ENCODE peak calls at places on chromosome 17, in five cellular contexts. N is K562, S is neural progenitor cell, V is PC-9, E is fibroblast of lung. J is an unnamed sample.

GRCh38 chr17:21495281-21495680 is 119.1 kb downstream of the KCNJ12 start:
- DNase-seq in N (no peak), E (no peak), V (no peak), S (no peak), J (no peak)

GRCh38 chr17:72150632-72151460 is 30.0 kb downstream of the SOX9 start:
- DNase-seq in V (no peak), N (no peak), E (peak; percentile 59), S (peak; percentile 61), J (peak; percentile 99)

GRCh38 chr17:36920032-36921000 is 17.0 kb upstream of the LHX1 start:
- DNase-seq in E (peak; percentile 83), S (peak; percentile 67), V (peak; percentile 84), N (peak; percentile 50), J (no peak)

GRCh38 chr17:28722413-28723158 is 2.8 kb downstream of the RPL23A start:
- DNase-seq in E (no peak), N (no peak), S (no peak), V (no peak), J (no peak)

GRCh38 chr17:29566473-29567361 is at the start of gene ABHD15:
- DNase-seq in E (peak; percentile 65), V (peak; percentile 87), S (peak; percentile 84), N (no peak), J (peak; percentile 67)

GRCh38 chr17:57649731-57650484 is 95.2 kb downstream of the CCDC182 start:
- DNase-seq in E (peak; percentile 84), V (no peak), S (peak; percentile 25), N (no peak), J (peak; percentile 74)

GRCh38 chr17:78709119-78709681 is 72.9 kb downstream of the CYTH1 start:
- DNase-seq in E (no peak), S (no peak), V (no peak), N (no peak), J (no peak)

GRCh38 chr17:37176683-37177082 is 199.1 kb upstream of the C17orf78 start:
- DNase-seq in E (peak; percentile 62), S (no peak), V (no peak), N (no peak), J (no peak)

GRCh38 chr17:18967806-18968744 is 16.1 kb downstream of the SLC5A10 start:
- DNase-seq in S (no peak), V (peak; percentile 69), N (peak; percentile 46), E (no peak), J (no peak)

GRCh38 chr17:38897671-38898290 is 27.6 kb upstream of the LASP1NB start:
- DNase-seq in E (no peak), N (no peak), V (peak; percentile 50), S (peak; percentile 2), J (no peak)

GRCh38 chr17:73231363-73231762 is 30.3 kb downstream of the CPSF4L start:
- DNase-seq in S (no peak), E (peak; percentile 21), V (peak; percentile 7), N (no peak), J (peak; percentile 42)

GRCh38 chr17:56325561-56325960 is 172.3 kb downstream of the ANKFN1 start:
- DNase-seq in E (no peak), N (no peak), S (peak; percentile 75), V (no peak), J (peak; percentile 13)

GRCh38 chr17:43891851-43892671 is 15.3 kb downstream of the MPP2 start:
- DNase-seq in N (no peak), E (peak; percentile 53), V (no peak), S (no peak), J (peak; percentile 53)

GRCh38 chr17:8469964-8470363 is 34.3 kb downstream of the NDEL1 start:
- DNase-seq in V (no peak), N (no peak), E (no peak), S (no peak), J (no peak)

GRCh38 chr17:50871369-50871768 is 5.2 kb upstream of the TOB1 start:
- DNase-seq in V (no peak), N (no peak), S (no peak), E (no peak), J (no peak)

GRCh38 chr17:2179615-2180295 is 123.8 kb downstream of the SMG6 start:
- DNase-seq in S (no peak), E (peak; percentile 96), V (no peak), N (no peak), J (no peak)

GRCh38 chr17:82804442-82805191 is 35.2 kb downstream of the ZNF750 start:
- DNase-seq in V (no peak), E (peak; percentile 33), N (no peak), S (no peak), J (no peak)

GRCh38 chr17:2816688-2817087 is 20.4 kb downstream of the RAP1GAP2 start:
- DNase-seq in V (no peak), E (no peak), N (no peak), S (no peak), J (no peak)

GRCh38 chr17:45129426-45129939 is 2.8 kb downstream of the PLCD3 start:
- DNase-seq in N (no peak), V (peak; percentile 60), E (no peak), S (peak; percentile 70), J (no peak)

GRCh38 chr17:14089179-14089578 is 19.9 kb downstream of the COX10 start:
- DNase-seq in V (no peak), S (no peak), E (no peak), N (no peak), J (no peak)

GRCh38 chr17:28871056-28871579 is 16.3 kb downstream of the ERAL1 start:
- DNase-seq in S (no peak), N (no peak), V (no peak), E (no peak), J (no peak)

GRCh38 chr17:42458497-42459255 is at the start of gene ATP6V0A1:
- DNase-seq in S (peak; percentile 93), E (peak; percentile 86), N (peak; percentile 98), V (peak; percentile 82), J (peak; percentile 94)

GRCh38 chr17:14471052-14471451 is 170.2 kb downstream of the HS3ST3B1 start:
- DNase-seq in E (peak; percentile 43), N (no peak), V (no peak), S (no peak), J (no peak)

GRCh38 chr17:37490022-37490587 is 414 bp downstream of the DUSP14 start:
- DNase-seq in S (peak; percentile 78), E (peak; percentile 61), N (no peak), V (peak; percentile 64), J (peak; percentile 85)

GRCh38 chr17:50679008-50679544 is 28.6 kb downstream of the ANKRD40 start:
- DNase-seq in V (no peak), N (no peak), E (no peak), S (no peak), J (no peak)

GRCh38 chr17:39114744-39115534 is 36.5 kb downstream of the PLXDC1 start:
- DNase-seq in E (no peak), N (no peak), S (no peak), V (no peak), J (no peak)

GRCh38 chr17:10984163-10984562 is 146.3 kb upstream of the PIRT start:
- DNase-seq in N (no peak), E (no peak), S (no peak), V (no peak), J (no peak)

GRCh38 chr17:32265192-32265895 is at the start of gene RHBDL3:
- DNase-seq in S (peak; percentile 67), N (peak; percentile 94), E (no peak), V (peak; percentile 14), J (peak; percentile 70)

DNA sequence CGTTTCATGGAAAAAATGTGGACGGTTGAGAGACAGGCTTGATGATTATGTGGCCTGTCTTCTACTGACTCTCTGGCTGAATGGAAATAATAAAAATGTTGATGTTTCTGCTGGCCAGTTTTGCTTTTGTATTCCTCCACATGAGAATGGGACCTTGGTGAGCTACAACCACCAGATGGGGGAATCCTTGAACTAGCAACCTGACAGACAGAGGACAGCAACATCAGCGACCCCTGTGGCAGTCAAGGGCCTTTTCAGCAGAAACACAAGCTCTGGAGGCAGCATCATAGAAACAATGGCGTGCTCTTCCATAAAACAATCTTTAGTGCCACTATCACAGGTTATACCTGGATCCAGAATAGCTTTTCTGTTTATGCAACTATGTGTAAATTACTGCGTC is 84.0 kb upstream of the ATP2A3 start:
- DNase-seq in V (no peak), S (no peak), N (no peak), E (peak; percentile 27), J (no peak)
- H3K27ac ChIP-seq in V (no peak overlapping the region), S (no peak overlapping the region), N (no peak overlapping the region), E (no peak overlapping the region), J (no peak overlapping the region)

GRCh38 chr17:79841369-79842135 is 2.3 kb upstream of the CBX4 start:
- DNase-seq in V (no peak), S (peak; percentile 54), N (no peak), E (no peak), J (peak; percentile 69)
- TF ChIP-seq EZH2 in V (no peak), S (peak; percentile 85), N (no peak), E (peak; percentile 79), J (peak; percentile 87)

DNA sequence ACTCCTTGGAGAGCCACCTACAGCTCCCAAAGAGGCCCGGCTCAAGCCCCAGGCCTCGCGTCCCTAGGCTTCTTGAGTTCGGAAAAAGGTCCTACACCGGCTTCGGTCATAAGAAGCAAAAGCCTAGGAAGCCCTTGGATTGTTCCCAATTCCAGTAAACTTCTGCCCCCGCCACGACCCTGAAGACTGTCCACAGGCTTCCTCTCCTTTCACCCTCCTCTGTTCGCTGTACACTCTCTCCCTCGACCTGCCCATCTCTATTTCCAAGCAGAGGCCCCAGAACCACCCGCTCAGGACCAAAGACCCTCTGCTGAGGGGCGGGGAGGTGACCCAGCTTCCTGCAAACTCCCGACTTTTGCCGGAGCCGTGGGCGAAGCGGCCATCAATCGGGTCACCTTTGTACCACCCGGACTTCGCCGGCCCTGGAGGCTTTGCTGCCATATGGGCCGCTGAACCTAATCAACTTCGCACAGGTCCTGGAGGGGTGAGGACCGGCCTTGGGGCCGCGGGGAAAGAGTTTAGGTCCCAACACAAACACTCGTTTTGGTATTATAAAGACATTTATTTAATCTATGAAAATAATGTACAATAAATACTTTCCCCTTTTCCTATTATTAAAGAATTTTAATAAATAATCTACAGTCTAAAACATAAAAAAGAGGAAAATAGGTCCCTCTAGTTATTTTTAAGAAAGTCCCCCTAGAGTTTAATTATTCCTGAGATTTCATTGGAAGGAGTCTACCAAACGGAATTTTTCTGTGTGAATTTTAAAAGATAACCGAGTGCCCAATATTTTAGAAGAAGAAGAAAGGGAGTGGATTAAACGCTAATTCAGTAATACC is 2.6 kb downstream of the HOXB2 start:
- DNase-seq in S (peak; percentile 39), N (no peak), V (no peak), E (no peak), J (peak; percentile 35)
- H2AFZ ChIP-seq in S (peak overlapping the region; percentile 54), N (no peak overlapping the region), V (no peak overlapping the region), E (no peak overlapping the region), J (peak overlapping the region; percentile 97)

DNA sequence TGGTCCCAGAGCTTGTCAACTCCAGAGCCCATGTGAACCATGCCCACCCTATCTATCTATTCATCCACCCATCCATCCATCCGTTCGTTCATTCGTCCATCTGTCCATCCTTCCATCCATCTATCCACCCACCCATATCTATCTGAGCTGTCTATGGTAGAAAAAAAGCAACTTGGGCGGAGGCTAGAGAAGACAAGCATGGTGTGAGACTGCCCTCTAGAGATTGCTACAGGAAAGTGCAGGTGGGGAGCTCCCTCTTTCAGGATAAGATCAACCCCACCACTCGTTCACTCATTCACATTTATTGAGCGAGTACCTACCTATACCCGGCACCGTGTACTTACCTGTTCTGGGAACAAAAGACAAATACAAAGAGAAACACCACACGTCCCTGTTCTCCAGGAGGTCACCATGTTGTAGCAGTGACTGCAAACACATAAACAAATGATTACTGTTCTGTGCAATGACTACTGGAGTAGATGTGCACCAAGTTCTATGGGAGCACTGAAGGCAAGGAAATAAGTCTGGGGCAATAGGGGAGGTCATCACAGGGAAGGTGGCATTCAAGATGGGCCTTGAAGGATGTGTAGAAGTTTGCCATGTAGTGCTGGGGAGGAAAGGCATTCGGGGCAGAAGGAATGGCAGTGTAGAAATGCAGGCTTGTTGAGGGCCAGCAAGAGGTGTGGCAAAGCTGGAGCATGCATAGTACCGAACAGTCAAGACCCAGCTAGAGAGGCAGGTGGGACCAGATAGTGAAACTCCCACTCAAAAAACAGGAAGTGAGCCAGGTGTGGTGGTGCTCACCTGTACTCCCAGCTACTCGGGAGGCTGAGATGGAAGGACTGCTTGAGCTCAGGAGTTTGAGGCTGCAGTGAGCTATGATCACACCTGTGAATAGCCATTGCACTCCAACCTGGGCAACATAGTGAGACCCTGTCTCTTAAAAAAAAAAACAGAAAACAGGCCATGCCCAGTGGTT is 13.4 kb upstream of the ATP5MC1 start:
- DNase-seq in N (peak; percentile 89), S (peak; percentile 80), V (peak; percentile 49), E (peak; percentile 41), J (peak; percentile 92)
- H3K27ac ChIP-seq in N (no peak overlapping the region), S (no peak overlapping the region), V (no peak overlapping the region), E (no peak overlapping the region), J (no peak overlapping the region)